ENCODE peak calls at places on chromosomes 2 and 18, in four cellular contexts. K is HL-60, V is GM12878, X is K562. Z is an unnamed sample.

GRCh38 chr2:130135692-130136541 is 6.9 kb upstream of the POTEF start:
- DNase-seq in K (no peak), V (no peak), X (no peak), Z (no peak)

GRCh38 chr18:46386788-46387187 is 270.2 kb downstream of the LOXHD1 start:
- DNase-seq in K (no peak), V (no peak), X (no peak), Z (no peak)

GRCh38 chr2:69190743-69191425 is 177.9 kb downstream of the ANTXR1 start:
- DNase-seq in K (no peak), V (no peak), X (no peak), Z (no peak)

GRCh38 chr2:238784671-238785527 is 63.0 kb upstream of the TWIST2 start:
- DNase-seq in K (peak), V (no peak), X (peak), Z (peak)

GRCh38 chr18:35289293-35290069 is 548 bp downstream of the ZSCAN30 start:
- DNase-seq in K (peak), V (no peak), X (peak), Z (no peak)

GRCh38 chr2:8848328-8849100 is 11.1 kb upstream of the KIDINS220 start:
- DNase-seq in K (no peak), V (no peak), X (no peak), Z (no peak)

GRCh38 chr18:63586431-63586830 is 712 bp upstream of the SERPINB13 start:
- DNase-seq in K (no peak), V (no peak), X (no peak), Z (no peak)

GRCh38 chr18:36179562-36180334 is 7.5 kb upstream of the MOCOS start:
- DNase-seq in K (peak), V (no peak), X (peak), Z (no peak)

GRCh38 chr18:44039216-44039615 is 641.5 kb upstream of the SETBP1 start:
- DNase-seq in K (no peak), V (no peak), X (no peak), Z (no peak)

GRCh38 chr2:85585781-85586105 is 1.5 kb downstream of the VAMP5 start:
- DNase-seq in K (no peak), V (no peak), X (no peak), Z (no peak)

GRCh38 chr2:124911560-124911959 is 886.5 kb downstream of the CNTNAP5 start:
- DNase-seq in K (no peak), V (no peak), X (no peak), Z (no peak)

GRCh38 chr2:23367760-23368159 is 17.2 kb upstream of the KLHL29 start:
- DNase-seq in K (no peak), V (no peak), X (no peak), Z (no peak)

GRCh38 chr2:47015206-47015605 is 99.6 kb upstream of the MCFD2 start:
- DNase-seq in K (peak), V (no peak), X (no peak), Z (no peak)

GRCh38 chr2:227606476-227606875 is 7.8 kb downstream of the SCYGR2 start:
- DNase-seq in K (no peak), V (no peak), X (no peak), Z (no peak)

GRCh38 chr18:75160315-75160714 is 48.6 kb downstream of the PTGR3 start:
- DNase-seq in K (no peak), V (no peak), X (no peak), Z (no peak)

GRCh38 chr18:13390711-13391110 is 172.2 kb downstream of the LDLRAD4 start:
- DNase-seq in K (no peak), V (no peak), X (no peak), Z (no peak)

GRCh38 chr2:27021253-27021801 is 11.4 kb upstream of the TMEM214 start:
- DNase-seq in K (no peak), V (no peak), X (no peak), Z (no peak)

GRCh38 chr2:238571626-238572372 is 145.1 kb downstream of the ASB1 start:
- DNase-seq in K (no peak), V (no peak), X (no peak), Z (no peak)

GRCh38 chr2:124283090-124283489 is 258.0 kb downstream of the CNTNAP5 start:
- DNase-seq in K (no peak), V (no peak), X (no peak), Z (no peak)

GRCh38 chr2:855177-855576 is 95.5 kb upstream of the SNTG2 start:
- DNase-seq in K (no peak), V (no peak), X (no peak), Z (no peak)

GRCh38 chr2:69975853-69976462 is 14.5 kb upstream of the ASPRV1 start:
- DNase-seq in K (peak), V (no peak), X (peak), Z (no peak)

GRCh38 chr2:109454304-109454703 is 159.5 kb downstream of the SEPTIN10 start:
- DNase-seq in K (no peak), V (no peak), X (no peak), Z (no peak)

GRCh38 chr18:58025733-58026132 is 18.3 kb upstream of the NEDD4L start:
- DNase-seq in K (no peak), V (no peak), X (no peak), Z (no peak)

GRCh38 chr2:124267821-124268220 is 242.7 kb downstream of the CNTNAP5 start:
- DNase-seq in K (no peak), V (no peak), X (no peak), Z (no peak)

GRCh38 chr18:2135309-2135708 is 436.0 kb downstream of the METTL4 start:
- DNase-seq in K (no peak), V (no peak), X (no peak), Z (no peak)

GRCh38 chr2:98086491-98087446 is at the start of gene VWA3B:
- DNase-seq in K (no peak), V (no peak), X (peak), Z (peak)

GRCh38 chr2:151153601-151154000 is 108.1 kb downstream of the RBM43 start:
- DNase-seq in K (no peak), V (no peak), X (no peak), Z (no peak)

GRCh38 chr2:74006424-74006823 is 21.7 kb downstream of the TET3 start:
- DNase-seq in K (no peak), V (no peak), X (no peak), Z (no peak)

GRCh38 chr18:11176416-11176815 is 27.0 kb upstream of the PIEZO2 start:
- DNase-seq in K (no peak), V (no peak), X (no peak), Z (no peak)

GRCh38 chr18:68803371-68803770 is 5.5 kb downstream of the CCDC102B start:
- DNase-seq in K (no peak), V (no peak), X (no peak), Z (no peak)

GRCh38 chr2:233226511-233227031 is 24.9 kb upstream of the ATG16L1 start:
- DNase-seq in K (no peak), V (no peak), X (no peak), Z (no peak)

GRCh38 chr2:10584843-10585475 is 104.8 kb downstream of the NOL10 start:
- DNase-seq in K (no peak), V (no peak), X (no peak), Z (no peak)

GRCh38 chr2:102932521-102932920 is 170.7 kb downstream of the TMEM182 start:
- DNase-seq in K (no peak), V (no peak), X (no peak), Z (no peak)

GRCh38 chr2:222295368-222296041 is 3.3 kb downstream of the PAX3 start:
- DNase-seq in K (no peak), V (no peak), X (no peak), Z (no peak)

GRCh38 chr2:171008550-171009205 is 79.6 kb downstream of the GORASP2 start:
- DNase-seq in K (no peak), V (no peak), X (peak), Z (no peak)

GRCh38 chr2:65374555-65374954 is 57.8 kb downstream of the SPRED2 start:
- DNase-seq in K (no peak), V (no peak), X (no peak), Z (no peak)

GRCh38 chr18:984004-984403 is 79.3 kb downstream of the ADCYAP1 start:
- DNase-seq in K (no peak), V (no peak), X (no peak), Z (no peak)

GRCh38 chr2:62207480-62207879 is 11.6 kb downstream of the B3GNT2 start:
- DNase-seq in K (no peak), V (no peak), X (no peak), Z (no peak)

GRCh38 chr18:67265464-67266245 is 250.9 kb downstream of the DSEL start:
- DNase-seq in K (no peak), V (no peak), X (no peak), Z (no peak)

DNA sequence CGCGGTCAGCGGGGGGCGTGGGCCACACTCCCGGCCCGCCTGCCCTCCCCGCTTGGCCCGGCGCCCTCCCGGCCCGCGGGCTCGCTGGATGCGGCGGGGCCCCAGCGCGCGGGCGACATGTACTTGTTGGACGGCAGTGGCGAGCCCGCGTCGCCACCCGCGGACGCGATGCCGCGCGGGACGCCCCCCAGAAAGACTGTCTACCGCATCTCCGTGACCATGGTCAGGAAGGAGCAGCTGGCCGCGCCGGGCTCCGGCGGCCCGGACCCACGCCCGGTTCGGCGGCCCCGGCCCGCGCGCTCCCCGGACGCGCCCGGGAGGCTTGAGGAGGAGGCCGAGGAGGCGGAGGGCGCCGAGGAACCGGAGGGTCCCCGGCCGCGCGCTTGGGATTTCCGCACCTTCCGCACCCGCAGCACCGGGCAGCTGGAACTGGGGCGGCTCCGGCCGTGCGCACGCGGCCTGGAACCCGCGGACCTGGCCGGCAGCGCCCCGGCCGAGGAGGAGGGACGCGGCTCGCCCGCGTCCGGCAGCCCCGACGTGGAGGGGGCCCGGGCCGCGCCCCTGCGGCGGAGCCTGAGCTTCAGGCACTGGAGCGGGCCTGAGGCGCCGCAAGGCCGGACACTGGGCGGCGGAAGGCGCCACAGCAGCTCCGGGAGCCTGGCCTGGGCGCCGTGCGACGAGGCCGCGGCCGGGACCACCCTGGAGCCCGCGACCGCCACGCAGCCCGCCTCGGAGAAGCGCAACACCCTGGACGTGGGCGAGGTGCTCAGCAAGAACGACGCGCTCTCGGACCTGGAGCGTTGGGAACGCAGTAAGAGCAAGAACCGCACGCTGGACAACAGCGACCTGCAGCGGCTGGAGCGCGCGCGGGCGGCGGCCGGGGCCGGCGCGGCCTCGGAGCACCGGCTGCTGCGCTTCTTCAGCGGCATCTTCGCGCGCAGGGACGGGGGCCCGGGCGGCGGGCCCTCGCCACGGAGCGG is 176.4 kb downstream of the AGAP1 start:
- DNase-seq in K (no peak), V (no peak), X (no peak), Z (no peak)
- TF ChIP-seq SPI1 in K (no peak), V (no peak), X (no peak), Z (no peak)

DNA sequence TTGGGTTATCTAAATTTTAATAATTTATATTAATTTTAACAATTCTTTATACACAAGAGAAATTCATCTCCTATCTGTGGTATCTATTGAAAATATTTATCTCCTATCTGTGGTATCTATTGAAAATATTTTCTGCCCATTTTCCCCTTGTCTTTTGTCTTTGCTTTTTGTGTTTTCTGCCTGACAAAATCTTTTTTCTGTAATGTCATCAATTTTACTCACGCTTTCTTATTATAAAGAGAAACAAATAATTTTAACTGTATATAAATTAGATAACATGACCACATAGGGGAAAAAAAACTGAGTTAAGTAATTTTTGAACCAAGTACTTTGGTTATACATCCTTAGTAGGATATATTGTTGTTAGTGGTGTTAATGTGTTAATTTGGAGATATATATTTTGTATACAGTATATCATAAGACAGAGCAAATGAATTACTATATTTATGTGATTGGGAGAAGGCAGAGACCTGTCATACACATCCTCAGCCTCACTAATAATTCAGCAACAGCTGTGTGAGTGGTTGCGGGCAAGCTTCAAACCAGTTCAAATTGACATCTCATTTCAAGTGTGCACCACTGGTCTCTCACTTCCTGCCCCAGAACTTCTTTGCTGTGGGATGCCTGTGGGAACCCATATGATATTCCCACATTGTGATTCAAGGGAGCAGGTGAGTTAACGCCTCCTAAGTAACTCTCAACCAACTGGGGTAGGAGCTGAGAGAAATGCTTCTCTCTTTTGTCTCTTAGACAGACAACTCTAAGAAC is 292.4 kb downstream of the SP3 start:
- DNase-seq in K (no peak), V (no peak), X (no peak), Z (no peak)
- TF ChIP-seq SPI1 in K (no peak), V (no peak), X (no peak), Z (no peak)

GRCh38 chr18:48663931-48664847 is 125.4 kb downstream of the CTIF start:
- DNase-seq in K (peak), V (no peak), X (peak), Z (peak)
- TF ChIP-seq SPI1 in K (no peak), V (no peak), X (no peak), Z (no peak)

DNA sequence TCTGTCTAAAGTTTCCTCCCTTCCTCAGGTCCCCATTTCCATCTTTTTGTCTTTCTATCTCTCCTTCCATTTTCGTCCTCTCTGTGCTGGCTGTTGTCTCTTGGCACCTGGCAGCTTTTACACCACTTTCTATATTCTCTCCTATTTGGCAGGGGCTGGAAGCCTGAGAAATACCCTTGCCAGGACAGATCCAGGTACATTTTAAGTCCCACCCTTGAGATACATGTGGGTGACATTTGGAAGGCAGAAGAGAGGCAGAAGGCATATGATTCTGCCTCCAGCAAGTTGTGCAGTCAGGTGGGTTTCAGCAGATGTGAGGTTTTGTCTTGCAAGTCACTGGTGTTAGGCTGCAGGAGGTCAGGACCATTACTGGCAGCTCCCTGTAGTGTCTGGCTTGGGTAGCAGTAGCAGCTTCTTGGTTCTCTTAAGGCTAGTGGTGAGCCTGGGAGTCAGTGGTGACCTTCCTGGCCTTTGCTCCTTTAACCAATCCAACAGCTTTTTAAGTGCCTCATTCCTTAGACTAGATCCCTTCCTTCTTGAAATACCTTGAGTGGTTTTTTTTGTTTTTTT is 90.1 kb downstream of the CAPN13 start:
- DNase-seq in K (no peak), V (no peak), X (no peak), Z (no peak)
- TF ChIP-seq SPI1 in K (no peak), V (no peak), X (no peak), Z (no peak)

GRCh38 chr2:137123241-137123640 is 357.9 kb downstream of the THSD7B start:
- DNase-seq in K (no peak), V (no peak), X (no peak), Z (no peak)

GRCh38 chr2:137115081-137115713 is 349.9 kb downstream of the THSD7B start:
- DNase-seq in K (no peak), V (no peak), X (no peak), Z (no peak)

GRCh38 chr2:137117385-137117784 is 352.0 kb downstream of the THSD7B start:
- DNase-seq in K (no peak), V (no peak), X (no peak), Z (no peak)

GRCh38 chr2:137118140-137118539 is 352.8 kb downstream of the THSD7B start:
- DNase-seq in K (no peak), V (no peak), X (no peak), Z (no peak)
- TF ChIP-seq SPI1 in K (no peak), V (no peak), X (no peak), Z (no peak)

Z was measured in GM12891.